ENCODE peak calls at places on chromosomes 7 and 10, in ten cellular contexts. X is stomach; B is OCI-M1; Y is naive thymus-derived CD8-positive, alpha-beta T cell; H is CD14-positive monocyte; I is COLO829; M is stromal cell of bone marrow; O is HEK293T; N is HS-27A; D is stimulated activated naive B cell treated with anti-CD40 and anti-IgM and Interleukin-4, amounts not matched to agents 10 μg/mL and 1 μg/mL and 100 μg/mL, for 72 hours. L is an unnamed sample.

GRCh38 chr10:112554263-112554662 is 107.2 kb downstream of the VTI1A start:
- DNase-seq in X (no peak), B (no peak), Y (no peak), H (no peak), I (no peak), M (no peak), O (no peak), N (no peak), D (no peak), L (no peak)

GRCh38 chr7:122067077-122067476 is 77.0 kb downstream of the AASS start:
- DNase-seq in X (no peak), B (no peak), Y (no peak), H (no peak), I (no peak), M (no peak), O (no peak), N (no peak), D (no peak), L (no peak)

GRCh38 chr10:96124230-96125141 is 5.6 kb upstream of the ZNF518A start:
- DNase-seq in X (peak), B (peak), Y (no peak), H (peak), I (no peak), M (no peak), O (peak), N (no peak), D (no peak), L (no peak)

GRCh38 chr10:37495415-37495814 is 362.0 kb downstream of the ZNF248 start:
- DNase-seq in X (no peak), B (peak), Y (no peak), H (no peak), I (no peak), M (peak), O (no peak), N (no peak), D (no peak), L (no peak)

GRCh38 chr10:86586516-86586915 is 64.9 kb upstream of the WAPL start:
- DNase-seq in X (no peak), B (no peak), Y (no peak), H (no peak), I (no peak), M (no peak), O (no peak), N (no peak), D (no peak), L (no peak)

GRCh38 chr10:93095225-93095624 is 21.5 kb downstream of the CYP26A1 start:
- DNase-seq in X (no peak), B (no peak), Y (no peak), H (no peak), I (no peak), M (no peak), O (no peak), N (no peak), D (no peak), L (no peak)

GRCh38 chr10:7045891-7046599 is 364.8 kb downstream of the SFMBT2 start:
- DNase-seq in X (no peak), B (peak), Y (no peak), H (peak), I (no peak), M (no peak), O (no peak), N (no peak), D (peak), L (peak)

GRCh38 chr7:151883872-151884271 is 7.0 kb upstream of the PRKAG2 start:
- DNase-seq in X (no peak), B (no peak), Y (no peak), H (no peak), I (no peak), M (no peak), O (no peak), N (no peak), D (no peak), L (no peak)

GRCh38 chr7:76155938-76156337 is 45.8 kb upstream of the SRRM3 start:
- DNase-seq in X (peak), B (peak), Y (no peak), H (peak), I (no peak), M (no peak), O (no peak), N (no peak), D (no peak), L (no peak)

GRCh38 chr10:21364196-21365114 is 161.0 kb downstream of the SKIDA1 start:
- DNase-seq in X (no peak), B (no peak), Y (no peak), H (no peak), I (peak), M (peak), O (no peak), N (peak), D (no peak), L (no peak)

GRCh38 chr7:19284596-19285300 is 139.5 kb upstream of the FERD3L start:
- DNase-seq in X (no peak), B (no peak), Y (no peak), H (no peak), I (no peak), M (peak), O (no peak), N (peak), D (no peak), L (no peak)

GRCh38 chr10:71396084-71396713 is 521 bp upstream of the CDH23 start:
- DNase-seq in X (peak), B (no peak), Y (peak), H (no peak), I (no peak), M (no peak), O (peak), N (no peak), D (peak), L (no peak)

GRCh38 chr7:157427811-157428553 is 91.2 kb downstream of the DNAJB6 start:
- DNase-seq in X (no peak), B (no peak), Y (no peak), H (no peak), I (no peak), M (no peak), O (no peak), N (no peak), D (no peak), L (no peak)

GRCh38 chr7:100132697-100133137 is 6.0 kb downstream of the MBLAC1 start:
- DNase-seq in X (peak), B (peak), Y (peak), H (peak), I (peak), M (no peak), O (peak), N (no peak), D (peak), L (peak)

GRCh38 chr10:124946945-124947344 is 5.0 kb downstream of the ZRANB1 start:
- DNase-seq in X (no peak), B (peak), Y (no peak), H (no peak), I (no peak), M (no peak), O (no peak), N (no peak), D (no peak), L (no peak)

GRCh38 chr10:77872151-77872946 is 54.2 kb downstream of the DLG5 start:
- DNase-seq in X (no peak), B (no peak), Y (no peak), H (no peak), I (no peak), M (no peak), O (no peak), N (no peak), D (no peak), L (no peak)

GRCh38 chr7:142957723-142958122 is 4.4 kb downstream of the KEL start:
- DNase-seq in X (no peak), B (no peak), Y (no peak), H (no peak), I (no peak), M (no peak), O (no peak), N (no peak), D (no peak), L (no peak)

GRCh38 chr7:126728967-126729366 is 523.8 kb downstream of the GRM8 start:
- DNase-seq in X (no peak), B (no peak), Y (no peak), H (no peak), I (no peak), M (no peak), O (no peak), N (no peak), D (no peak), L (no peak)

GRCh38 chr7:77600952-77601351 is 63.9 kb downstream of the PTPN12 start:
- DNase-seq in X (no peak), B (no peak), Y (no peak), H (no peak), I (no peak), M (no peak), O (no peak), N (no peak), D (no peak), L (no peak)

GRCh38 chr10:117240730-117241529 is at the start of gene SLC18A2:
- DNase-seq in X (no peak), B (no peak), Y (no peak), H (no peak), I (no peak), M (no peak), O (no peak), N (no peak), D (no peak), L (no peak)

GRCh38 chr7:124276005-124276606 is 243.2 kb upstream of the TMEM229A start:
- DNase-seq in X (no peak), B (peak), Y (no peak), H (no peak), I (peak), M (no peak), O (peak), N (no peak), D (no peak), L (no peak)

GRCh38 chr10:48253970-48254657 is 20.4 kb downstream of the FRMPD2 start:
- DNase-seq in X (no peak), B (no peak), Y (no peak), H (no peak), I (peak), M (peak), O (no peak), N (peak), D (no peak), L (no peak)

GRCh38 chr10:96765406-96766240 is 45.3 kb upstream of the PIK3AP1 start:
- DNase-seq in X (peak), B (peak), Y (peak), H (peak), I (peak), M (peak), O (peak), N (peak), D (peak), L (peak)

GRCh38 chr10:121352456-121352855 is 245.8 kb downstream of the FGFR2 start:
- DNase-seq in X (no peak), B (no peak), Y (no peak), H (no peak), I (no peak), M (no peak), O (no peak), N (no peak), D (no peak), L (no peak)

GRCh38 chr10:5550250-5550545 is 25.4 kb downstream of the CALML3 start:
- DNase-seq in X (no peak), B (no peak), Y (no peak), H (no peak), I (no peak), M (no peak), O (no peak), N (no peak), D (no peak), L (no peak)

GRCh38 chr10:98006266-98006665 is 24.2 kb downstream of the CRTAC1 start:
- DNase-seq in X (no peak), B (peak), Y (no peak), H (no peak), I (no peak), M (no peak), O (no peak), N (no peak), D (no peak), L (no peak)

GRCh38 chr7:2613926-2614613 is 17.7 kb upstream of the TTYH3 start:
- DNase-seq in X (no peak), B (no peak), Y (no peak), H (no peak), I (no peak), M (peak), O (no peak), N (no peak), D (no peak), L (no peak)

GRCh38 chr7:155918720-155919399 is 106.6 kb upstream of the SHH start:
- DNase-seq in X (peak), B (no peak), Y (no peak), H (no peak), I (peak), M (peak), O (peak), N (no peak), D (no peak), L (no peak)

GRCh38 chr7:29207469-29207868 is 12.9 kb downstream of the CHN2 start:
- DNase-seq in X (no peak), B (no peak), Y (no peak), H (no peak), I (peak), M (no peak), O (no peak), N (no peak), D (no peak), L (no peak)

GRCh38 chr10:97792058-97792721 is 20.4 kb upstream of the SFRP5 start:
- DNase-seq in X (peak), B (peak), Y (peak), H (peak), I (peak), M (peak), O (peak), N (peak), D (peak), L (peak)

GRCh38 chr7:32579776-32580175 is 84.5 kb downstream of the AVL9 start:
- DNase-seq in X (no peak), B (no peak), Y (no peak), H (no peak), I (no peak), M (no peak), O (no peak), N (no peak), D (no peak), L (no peak)

GRCh38 chr7:124059375-124059774 is 26.5 kb upstream of the TMEM229A start:
- DNase-seq in X (no peak), B (no peak), Y (no peak), H (no peak), I (no peak), M (no peak), O (no peak), N (no peak), D (no peak), L (no peak)

GRCh38 chr7:158955146-158955870 is 99.0 kb downstream of the DYNC2I1 start:
- DNase-seq in X (no peak), B (no peak), Y (no peak), H (no peak), I (no peak), M (no peak), O (no peak), N (no peak), D (no peak), L (no peak)

L was measured in central memory CD4-positive, alpha-beta T cell.